ENCODE peak calls at places on chromosome 2, in six cellular contexts. W is CD8-positive, alpha-beta T cell; F is IMR-90; L is astrocyte of the spinal cord; O is mucosa of descending colon; M is hepatocyte. V is an unnamed sample.

GRCh38 chr2:120926463-120927165 is 190.9 kb downstream of the GLI2 start:
- DNase-seq in W (no peak), F (peak), L (no peak), O (no peak), M (no peak), V (peak)

GRCh38 chr2:47172156-47172921 is 17.2 kb upstream of the STPG4 start:
- DNase-seq in W (no peak), F (no peak), L (no peak), O (no peak), M (peak), V (peak)

GRCh38 chr2:241851325-241852115 is 7.2 kb downstream of the PDCD1 start:
- DNase-seq in W (no peak), F (no peak), L (no peak), O (peak), M (no peak), V (no peak)

GRCh38 chr2:232871835-232872736 is 2.0 kb downstream of the SNORC start:
- DNase-seq in W (no peak), F (no peak), L (no peak), O (no peak), M (no peak), V (no peak)

GRCh38 chr2:151843669-151844017 is 15.4 kb upstream of the ARL5A start:
- DNase-seq in W (no peak), F (no peak), L (no peak), O (no peak), M (no peak), V (no peak)

GRCh38 chr2:86037795-86038192 is 67.9 kb downstream of the POLR1A start:
- DNase-seq in W (no peak), F (no peak), L (no peak), O (no peak), M (no peak), V (no peak)

GRCh38 chr2:204145197-204146190 is 208.9 kb downstream of the ICOS start:
- DNase-seq in W (peak), F (peak), L (peak), O (peak), M (peak), V (peak)

GRCh38 chr2:30679416-30680088 is 127.7 kb downstream of the CAPN13 start:
- DNase-seq in W (no peak), F (peak), L (peak), O (no peak), M (no peak), V (no peak)

GRCh38 chr2:155218945-155219344 is 520.5 kb downstream of the KCNJ3 start:
- DNase-seq in W (no peak), F (no peak), L (no peak), O (no peak), M (no peak), V (no peak)

GRCh38 chr2:127081826-127082633 is 24.9 kb downstream of the BIN1 start:
- DNase-seq in W (peak), F (peak), L (no peak), O (peak), M (peak), V (peak)

GRCh38 chr2:69221960-69222751 is 164.9 kb downstream of the GFPT1 start:
- DNase-seq in W (no peak), F (peak), L (peak), O (no peak), M (no peak), V (peak)

GRCh38 chr2:85772019-85772745 is 18.4 kb downstream of the ATOH8 start:
- DNase-seq in W (no peak), F (peak), L (peak), O (peak), M (peak), V (peak)

GRCh38 chr2:219689676-219690628 is 62.5 kb downstream of the SLC4A3 start:
- DNase-seq in W (no peak), F (peak), L (peak), O (no peak), M (peak), V (peak)

GRCh38 chr2:134539946-134540345 is 178.9 kb downstream of the TMEM163 start:
- DNase-seq in W (no peak), F (no peak), L (no peak), O (no peak), M (no peak), V (no peak)

GRCh38 chr2:121897335-121897970 is 142.0 kb downstream of the TSN start:
- DNase-seq in W (no peak), F (peak), L (no peak), O (no peak), M (peak), V (peak)

GRCh38 chr2:175309799-175310198 is 128.3 kb upstream of the ATP5MC3 start:
- DNase-seq in W (no peak), F (peak), L (peak), O (no peak), M (peak), V (peak)
- TF ChIP-seq CTCF in W (no peak), F (peak), L (peak), O (no peak), M (peak), V (peak)

GRCh38 chr2:3468296-3468988 is 50.9 kb downstream of the ADI1 start:
- DNase-seq in W (no peak), F (no peak), L (no peak), O (no peak), M (no peak), V (no peak)

GRCh38 chr2:3469486-3469885 is 49.8 kb downstream of the ADI1 start:
- DNase-seq in W (no peak), F (no peak), L (no peak), O (no peak), M (no peak), V (no peak)

GRCh38 chr2:3472296-3472695 is 47.0 kb downstream of the ADI1 start:
- DNase-seq in W (no peak), F (no peak), L (no peak), O (no peak), M (no peak), V (no peak)

GRCh38 chr2:3470856-3471737 is 48.2 kb downstream of the ADI1 start:
- DNase-seq in W (no peak), F (no peak), L (no peak), O (no peak), M (no peak), V (no peak)

GRCh38 chr2:3470166-3470651 is 49.1 kb downstream of the ADI1 start:
- DNase-seq in W (no peak), F (peak), L (peak), O (no peak), M (no peak), V (peak)
- H3K4me3 ChIP-seq in W (no peak), F (no peak), L (no peak), O (no peak), M (no peak), V (no peak)

DNA sequence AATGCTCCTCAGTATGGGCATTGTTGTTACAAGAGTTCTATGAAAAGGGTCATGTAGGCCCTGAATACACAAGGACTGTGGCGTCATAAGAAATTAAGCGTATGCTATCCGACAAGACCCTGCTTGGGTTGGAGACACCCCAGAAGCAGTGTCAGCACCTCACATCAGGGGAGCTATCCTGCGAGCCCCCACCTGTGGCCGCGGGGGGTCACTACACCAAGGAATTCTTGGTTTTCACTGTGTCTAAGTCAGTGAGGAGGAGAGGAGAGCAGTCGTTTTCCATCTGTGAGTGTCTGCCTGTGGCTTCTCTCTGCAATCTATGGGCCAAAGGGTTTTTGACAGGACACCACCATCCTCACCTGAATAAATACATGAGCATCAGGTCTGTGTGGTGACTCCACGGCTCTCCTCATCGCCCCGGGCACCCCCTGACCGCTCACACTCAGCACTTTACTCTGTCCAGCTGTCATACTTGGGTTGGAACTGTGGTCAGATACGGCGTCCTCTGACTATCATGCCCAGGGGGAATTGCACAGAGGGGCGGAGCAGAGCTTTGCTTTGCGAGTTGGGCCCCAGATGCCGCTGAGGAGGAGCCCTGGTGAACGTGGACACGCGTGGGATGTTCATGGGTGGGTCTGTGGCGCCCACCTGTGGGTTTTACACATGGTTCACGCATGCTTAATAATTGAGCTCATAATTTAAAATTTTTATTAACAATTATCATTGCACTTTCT is 235.5 kb downstream of the MYT1L start:
- DNase-seq in W (no peak), F (no peak), L (no peak), O (no peak), M (no peak), V (no peak)
- TF ChIP-seq CTCF in W (no peak), F (no peak), L (no peak), O (no peak), M (no peak), V (no peak)

DNA sequence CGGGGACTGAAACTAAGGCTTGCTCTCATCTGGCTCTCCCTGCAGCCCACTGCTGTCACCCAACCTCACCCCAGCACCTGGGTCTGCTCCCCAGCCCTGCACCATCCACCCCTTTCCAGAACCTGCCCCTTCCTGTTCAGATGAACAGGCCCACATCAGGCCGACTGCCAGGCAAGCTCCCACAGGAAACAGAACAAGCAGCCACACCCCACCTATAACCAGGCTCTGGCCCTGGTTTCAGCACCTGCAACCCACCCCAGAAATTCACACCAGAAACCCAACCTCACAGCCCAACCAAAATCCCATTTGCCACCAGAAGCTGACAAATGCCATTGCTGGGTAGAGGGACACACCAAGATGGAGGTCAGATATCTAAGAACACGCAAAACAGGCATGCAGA is 159.2 kb upstream of the ID2 start:
- DNase-seq in W (no peak), F (no peak), L (no peak), O (no peak), M (no peak), V (no peak)
- H3K4me3 ChIP-seq in W (no peak), F (no peak), L (no peak), O (no peak), M (no peak), V (no peak)

GRCh38 chr2:23294238-23294637 is 90.7 kb upstream of the KLHL29 start:
- DNase-seq in W (no peak), F (no peak), L (no peak), O (no peak), M (no peak), V (no peak)
- TF ChIP-seq CTCF in W (no peak), F (no peak), L (no peak), O (no peak), M (no peak), V (no peak)

DNA sequence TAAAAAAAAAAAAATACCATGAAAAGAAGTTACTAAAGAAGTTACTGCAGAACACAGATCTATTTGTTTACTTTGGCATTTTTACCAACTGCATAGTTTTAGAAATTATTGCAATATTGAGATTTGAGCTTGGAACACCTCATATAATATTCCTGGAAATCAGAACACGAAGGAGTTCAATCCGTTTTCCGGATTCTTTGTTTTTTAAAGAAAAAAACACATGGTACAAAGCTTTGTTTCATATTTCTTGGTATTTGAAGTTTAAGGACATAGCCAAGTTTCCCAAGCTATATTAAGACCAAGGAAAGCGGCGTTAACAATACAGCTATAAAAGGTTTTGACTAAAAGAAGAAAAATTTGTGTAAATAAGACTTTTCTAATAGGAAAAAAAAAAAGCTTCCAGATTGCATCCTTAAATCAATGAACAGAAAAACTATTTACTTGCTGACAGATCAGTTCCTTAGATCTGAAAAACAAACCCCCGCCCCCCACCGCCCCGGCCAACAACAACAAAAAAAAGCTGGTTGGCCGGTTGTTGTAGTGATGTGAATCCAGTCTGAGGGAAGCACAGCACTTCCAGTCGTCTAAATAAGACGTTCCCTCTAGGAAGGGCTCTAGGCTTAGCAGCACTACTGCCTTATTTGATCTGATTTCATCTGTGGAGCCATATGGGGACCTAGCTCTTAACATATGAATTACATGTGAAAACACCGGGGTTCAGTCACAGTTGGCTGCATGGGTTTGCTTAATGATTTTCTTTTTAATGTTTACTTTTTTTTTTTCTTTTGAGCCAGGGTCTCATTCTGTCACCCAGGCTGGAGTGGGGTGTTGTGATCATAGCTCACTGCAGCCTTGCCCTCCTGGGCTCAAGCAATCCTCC is 2.5 kb upstream of the RHOB start:
- DNase-seq in W (no peak), F (no peak), L (peak), O (no peak), M (peak), V (peak)
- H3K4me3 ChIP-seq in W (no peak), F (no peak), L (no peak), O (no peak), M (no peak), V (no peak)

DNA sequence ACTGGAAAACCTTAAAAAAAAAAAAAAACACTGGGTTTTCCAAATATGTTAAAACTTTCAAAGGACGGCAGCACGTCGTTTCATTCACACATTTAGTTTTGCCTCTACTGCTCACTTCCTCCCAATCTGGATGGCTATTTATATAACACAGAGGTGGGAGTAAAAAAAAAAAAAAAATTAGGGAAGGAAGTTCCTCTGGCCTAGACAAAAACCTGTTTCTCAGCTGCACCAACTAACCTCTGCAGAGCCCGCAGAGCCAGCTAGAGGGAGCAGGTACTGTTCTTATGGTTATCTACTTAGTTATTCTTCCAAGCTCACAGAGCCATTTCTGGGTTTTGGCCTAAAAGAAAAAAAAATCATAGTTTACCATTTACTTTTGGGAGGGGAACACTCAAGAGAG is 28.1 kb downstream of the SLC1A4 start:
- DNase-seq in W (no peak), F (no peak), L (no peak), O (no peak), M (no peak), V (no peak)
- TF ChIP-seq CTCF in W (no peak), F (no peak), L (peak), O (peak), M (peak), V (peak)